ENCODE peak calls at places on chromosomes 13 and 19, in five cellular contexts. E is CD8-positive, alpha-beta memory T cell; K is SK-MEL-5; A is iPS-NIHi11; Y is posterior cingulate gyrus. P is an unnamed sample.

GRCh38 chr19:58398087-58398486 is 2.6 kb downstream of the RNF225 start:
- DNase-seq in E (no peak), K (no peak), A (no peak), Y (no peak), P (no peak)

GRCh38 chr19:34325181-34325580 is 39.8 kb upstream of the GPI start:
- DNase-seq in E (no peak), K (no peak), A (no peak), Y (no peak), P (no peak)

GRCh38 chr19:21519488-21519887 is 14.1 kb downstream of the ZNF429 start:
- DNase-seq in E (no peak), K (no peak), A (no peak), Y (no peak), P (no peak)

GRCh38 chr19:31962565-31962996 is 382.8 kb upstream of the ZNF507 start:
- DNase-seq in E (no peak), K (no peak), A (no peak), Y (no peak), P (no peak)

GRCh38 chr13:31322702-31323101 is 122.9 kb downstream of the B3GLCT start:
- DNase-seq in E (no peak), K (no peak), A (no peak), Y (no peak), P (no peak)

GRCh38 chr13:101624210-101624922 is 171.9 kb downstream of the ITGBL1 start:
- DNase-seq in E (no peak), K (no peak), A (no peak), Y (no peak), P (no peak)

GRCh38 chr19:8367327-8368001 is 3.5 kb downstream of the ANGPTL4 start:
- DNase-seq in E (no peak), K (peak), A (peak), Y (peak), P (peak)

GRCh38 chr19:17751103-17751911 is at the start of gene FCHO1:
- DNase-seq in E (peak), K (no peak), A (no peak), Y (no peak), P (no peak)

GRCh38 chr13:99220199-99220931 is 19.7 kb downstream of the UBAC2 start:
- DNase-seq in E (no peak), K (no peak), A (no peak), Y (no peak), P (no peak)

GRCh38 chr13:44380404-44381165 is 7.0 kb downstream of the SERP2 start:
- DNase-seq in E (no peak), K (no peak), A (no peak), Y (no peak), P (peak)

GRCh38 chr19:5071579-5071978 is 102.7 kb downstream of the KDM4B start:
- DNase-seq in E (no peak), K (no peak), A (no peak), Y (no peak), P (no peak)

GRCh38 chr13:112910616-112911280 is 58.3 kb upstream of the MCF2L start:
- DNase-seq in E (no peak), K (no peak), A (no peak), Y (no peak), P (no peak)

GRCh38 chr19:10850631-10851030 is 2.4 kb downstream of the C19orf38 start:
- DNase-seq in E (no peak), K (no peak), A (no peak), Y (no peak), P (no peak)

GRCh38 chr13:79492313-79492798 is 11.4 kb downstream of the NDFIP2 start:
- DNase-seq in E (no peak), K (no peak), A (no peak), Y (no peak), P (no peak)

GRCh38 chr19:4057913-4058695 is 8.6 kb downstream of the ZBTB7A start:
- DNase-seq in E (no peak), K (no peak), A (no peak), Y (no peak), P (peak)

GRCh38 chr19:47227347-47228167 is 3.4 kb downstream of the BBC3 start:
- DNase-seq in E (peak), K (peak), A (peak), Y (no peak), P (peak)

P was measured in foreskin fibroblast.